ENCODE peak calls at places on chromosomes 11 and 22, in eight cellular contexts. G is PC-3, Q is testis, W is pancreas, E is BE2C, S is A549, N is AG10803, L is IMR-90. I is an unnamed sample.

GRCh38 chr11:1126491-1126926 is 31.2 kb upstream of the MUC5AC start:
- DNase-seq in G (no peak), Q (no peak), W (no peak), E (no peak), S (no peak), N (no peak), L (no peak), I (peak)

GRCh38 chr11:130945945-130946344 is 29.7 kb upstream of the SNX19 start:
- DNase-seq in G (peak), Q (peak), W (no peak), E (no peak), S (no peak), N (peak), L (peak), I (no peak)

GRCh38 chr11:58525037-58525614 is 17.2 kb upstream of the OR5B21 start:
- DNase-seq in G (no peak), Q (no peak), W (no peak), E (no peak), S (no peak), N (no peak), L (no peak), I (no peak)

GRCh38 chr11:1863352-1864215 is 10.7 kb downstream of the LSP1 start:
- DNase-seq in G (peak), Q (peak), W (peak), E (peak), S (peak), N (peak), L (peak), I (peak)

GRCh38 chr22:48198489-48199459 is 1436.3 kb downstream of the TBC1D22A start:
- DNase-seq in G (no peak), Q (no peak), W (no peak), E (no peak), S (no peak), N (no peak), L (no peak), I (no peak)

GRCh38 chr11:128487978-128488377 is 99.4 kb downstream of the ETS1 start:
- DNase-seq in G (no peak), Q (no peak), W (no peak), E (no peak), S (no peak), N (no peak), L (no peak), I (no peak)

GRCh38 chr11:134486704-134487103 is 74.7 kb upstream of the B3GAT1 start:
- DNase-seq in G (no peak), Q (no peak), W (no peak), E (no peak), S (no peak), N (no peak), L (no peak), I (no peak)

GRCh38 chr11:71481101-71481960 is 28.3 kb downstream of the NADSYN1 start:
- DNase-seq in G (peak), Q (no peak), W (no peak), E (no peak), S (no peak), N (no peak), L (no peak), I (no peak)

GRCh38 chr11:88421530-88421929 is 84.0 kb upstream of the CTSC start:
- DNase-seq in G (peak), Q (no peak), W (no peak), E (no peak), S (no peak), N (peak), L (peak), I (no peak)

GRCh38 chr11:96155627-96156378 is 187.2 kb downstream of the MAML2 start:
- DNase-seq in G (peak), Q (peak), W (peak), E (peak), S (peak), N (peak), L (peak), I (no peak)

GRCh38 chr11:117881217-117881616 is 4.8 kb upstream of the FXYD6 start:
- DNase-seq in G (no peak), Q (no peak), W (no peak), E (no peak), S (no peak), N (no peak), L (no peak), I (no peak)

GRCh38 chr11:119910650-119911049 is 181.7 kb upstream of the NECTIN1 start:
- DNase-seq in G (no peak), Q (no peak), W (no peak), E (no peak), S (no peak), N (no peak), L (no peak), I (no peak)

GRCh38 chr22:48806227-48806781 is 1021.4 kb downstream of the BRD1 start:
- DNase-seq in G (no peak), Q (no peak), W (peak), E (no peak), S (no peak), N (no peak), L (no peak), I (no peak)

GRCh38 chr11:110710520-110711381 is 1.5 kb downstream of the ARHGAP20 start:
- DNase-seq in G (no peak), Q (peak), W (peak), E (peak), S (no peak), N (no peak), L (peak), I (peak)

GRCh38 chr11:129804012-129804411 is 11.6 kb upstream of the TMEM45B start:
- DNase-seq in G (no peak), Q (no peak), W (no peak), E (no peak), S (no peak), N (no peak), L (no peak), I (no peak)

GRCh38 chr11:24267015-24267414 is 229.8 kb upstream of the LUZP2 start:
- DNase-seq in G (no peak), Q (no peak), W (no peak), E (peak), S (no peak), N (no peak), L (no peak), I (no peak)

GRCh38 chr11:88478136-88478785 is 140.7 kb upstream of the CTSC start:
- DNase-seq in G (no peak), Q (no peak), W (no peak), E (no peak), S (no peak), N (no peak), L (peak), I (no peak)

GRCh38 chr11:9787260-9787659 is 123.4 kb downstream of the SWAP70 start:
- DNase-seq in G (no peak), Q (no peak), W (no peak), E (no peak), S (no peak), N (peak), L (no peak), I (no peak)

GRCh38 chr11:18472587-18472986 is 16.9 kb downstream of the LDHAL6A start:
- DNase-seq in G (no peak), Q (no peak), W (no peak), E (no peak), S (no peak), N (no peak), L (no peak), I (no peak)

GRCh38 chr22:22937894-22938480 is 50.4 kb downstream of the IGLL5 start:
- DNase-seq in G (no peak), Q (no peak), W (no peak), E (no peak), S (no peak), N (no peak), L (no peak), I (no peak)

GRCh38 chr11:10651579-10652361 is 41.8 kb downstream of the IRAG1 start:
- DNase-seq in G (no peak), Q (no peak), W (no peak), E (no peak), S (no peak), N (no peak), L (no peak), I (no peak)

GRCh38 chr11:64801591-64802369 is 1.2 kb downstream of the MAP4K2 start:
- DNase-seq in G (no peak), Q (no peak), W (no peak), E (no peak), S (no peak), N (no peak), L (no peak), I (peak)

GRCh38 chr22:19043111-19044085 is 78.8 kb downstream of the DGCR2 start:
- DNase-seq in G (no peak), Q (no peak), W (no peak), E (no peak), S (no peak), N (peak), L (peak), I (no peak)

GRCh38 chr22:33792837-33793236 is 127.4 kb downstream of the LARGE1 start:
- DNase-seq in G (no peak), Q (no peak), W (no peak), E (no peak), S (no peak), N (peak), L (no peak), I (no peak)

GRCh38 chr11:46506486-46506808 is 87.4 kb downstream of the AMBRA1 start:
- DNase-seq in G (no peak), Q (no peak), W (no peak), E (no peak), S (no peak), N (no peak), L (no peak), I (no peak)

GRCh38 chr11:11416502-11416901 is 63.5 kb upstream of the CSNK2A3 start:
- DNase-seq in G (peak), Q (no peak), W (no peak), E (no peak), S (no peak), N (peak), L (peak), I (no peak)

GRCh38 chr11:134014502-134014901 is 54.4 kb upstream of the JAM3 start:
- DNase-seq in G (no peak), Q (peak), W (no peak), E (peak), S (no peak), N (no peak), L (no peak), I (peak)

GRCh38 chr11:45146072-45147016 is at the start of gene PRDM11:
- DNase-seq in G (peak), Q (peak), W (peak), E (peak), S (peak), N (peak), L (peak), I (peak)

GRCh38 chr11:67644042-67644441 is 4.5 kb upstream of the TBX10 start:
- DNase-seq in G (peak), Q (no peak), W (no peak), E (no peak), S (peak), N (no peak), L (no peak), I (no peak)

GRCh38 chr11:88345408-88345807 is 7.9 kb upstream of the CTSC start:
- DNase-seq in G (peak), Q (no peak), W (no peak), E (no peak), S (no peak), N (peak), L (peak), I (no peak)

GRCh38 chr11:134532921-134533421 is 120.9 kb upstream of the B3GAT1 start:
- DNase-seq in G (no peak), Q (peak), W (no peak), E (no peak), S (no peak), N (no peak), L (no peak), I (no peak)

GRCh38 chr22:49659281-49659923 is 168.3 kb downstream of the BRD1 start:
- DNase-seq in G (no peak), Q (no peak), W (no peak), E (no peak), S (no peak), N (no peak), L (no peak), I (no peak)

GRCh38 chr11:94295534-94295933 is 8.8 kb upstream of the IZUMO1R start:
- DNase-seq in G (peak), Q (no peak), W (no peak), E (no peak), S (no peak), N (no peak), L (no peak), I (no peak)

GRCh38 chr22:49764151-49764581 is 63.5 kb downstream of the BRD1 start:
- DNase-seq in G (no peak), Q (no peak), W (peak), E (peak), S (no peak), N (peak), L (no peak), I (no peak)

GRCh38 chr11:75801362-75802021 is 13.5 kb upstream of the UVRAG start:
- DNase-seq in G (no peak), Q (peak), W (peak), E (no peak), S (no peak), N (no peak), L (no peak), I (no peak)

GRCh38 chr11:104254347-104254746 is 90.4 kb upstream of the PDGFD start:
- DNase-seq in G (peak), Q (peak), W (peak), E (peak), S (no peak), N (no peak), L (no peak), I (peak)

GRCh38 chr11:103581680-103582265 is 454.7 kb upstream of the DDI1 start:
- DNase-seq in G (no peak), Q (no peak), W (no peak), E (no peak), S (no peak), N (no peak), L (peak), I (no peak)

GRCh38 chr11:72975778-72976520 is 161.7 kb downstream of the ATG16L2 start:
- DNase-seq in G (peak), Q (no peak), W (no peak), E (no peak), S (no peak), N (peak), L (peak), I (no peak)

GRCh38 chr11:37450613-37451012 is 852.6 kb upstream of the RAG2 start:
- DNase-seq in G (no peak), Q (no peak), W (no peak), E (no peak), S (no peak), N (no peak), L (peak), I (no peak)

GRCh38 chr11:61616443-61616842 is 35.6 kb upstream of the SYT7 start:
- DNase-seq in G (peak), Q (no peak), W (no peak), E (no peak), S (no peak), N (peak), L (peak), I (no peak)

GRCh38 chr11:61619827-61620226 is 39.0 kb upstream of the SYT7 start:
- DNase-seq in G (no peak), Q (no peak), W (no peak), E (no peak), S (no peak), N (no peak), L (no peak), I (no peak)

GRCh38 chr11:61618991-61619390 is 38.1 kb upstream of the SYT7 start:
- DNase-seq in G (no peak), Q (no peak), W (no peak), E (no peak), S (no peak), N (no peak), L (no peak), I (no peak)

GRCh38 chr11:61613711-61614254 is 32.9 kb upstream of the SYT7 start:
- DNase-seq in G (no peak), Q (no peak), W (no peak), E (no peak), S (no peak), N (no peak), L (no peak), I (no peak)

DNA sequence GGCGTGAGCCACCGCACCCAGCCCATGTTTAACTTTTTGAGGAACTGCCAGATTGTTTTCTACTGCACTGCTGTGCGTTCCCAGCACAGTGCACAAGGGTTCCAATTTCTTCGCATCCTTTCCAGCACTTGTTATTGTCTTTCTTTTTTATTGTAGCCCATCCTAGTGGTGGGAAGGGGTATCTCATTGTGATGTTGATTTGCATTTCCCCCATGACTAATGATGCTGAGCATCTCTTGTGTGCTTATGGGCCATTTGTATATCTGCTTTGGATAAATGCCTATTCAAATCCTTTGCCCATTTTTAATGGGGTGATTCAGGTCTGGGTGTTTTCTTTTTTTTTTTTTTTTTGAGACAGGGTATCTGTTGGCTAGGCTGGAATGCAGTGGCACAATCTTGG is 36.6 kb upstream of the SYT7 start:
- DNase-seq in G (peak), Q (no peak), W (no peak), E (no peak), S (no peak), N (no peak), L (peak), I (no peak)
- TF ChIP-seq CTCF in G (peak), Q (no peak), W (no peak), E (peak), S (no peak), N (peak), L (peak), I (peak)

DNA sequence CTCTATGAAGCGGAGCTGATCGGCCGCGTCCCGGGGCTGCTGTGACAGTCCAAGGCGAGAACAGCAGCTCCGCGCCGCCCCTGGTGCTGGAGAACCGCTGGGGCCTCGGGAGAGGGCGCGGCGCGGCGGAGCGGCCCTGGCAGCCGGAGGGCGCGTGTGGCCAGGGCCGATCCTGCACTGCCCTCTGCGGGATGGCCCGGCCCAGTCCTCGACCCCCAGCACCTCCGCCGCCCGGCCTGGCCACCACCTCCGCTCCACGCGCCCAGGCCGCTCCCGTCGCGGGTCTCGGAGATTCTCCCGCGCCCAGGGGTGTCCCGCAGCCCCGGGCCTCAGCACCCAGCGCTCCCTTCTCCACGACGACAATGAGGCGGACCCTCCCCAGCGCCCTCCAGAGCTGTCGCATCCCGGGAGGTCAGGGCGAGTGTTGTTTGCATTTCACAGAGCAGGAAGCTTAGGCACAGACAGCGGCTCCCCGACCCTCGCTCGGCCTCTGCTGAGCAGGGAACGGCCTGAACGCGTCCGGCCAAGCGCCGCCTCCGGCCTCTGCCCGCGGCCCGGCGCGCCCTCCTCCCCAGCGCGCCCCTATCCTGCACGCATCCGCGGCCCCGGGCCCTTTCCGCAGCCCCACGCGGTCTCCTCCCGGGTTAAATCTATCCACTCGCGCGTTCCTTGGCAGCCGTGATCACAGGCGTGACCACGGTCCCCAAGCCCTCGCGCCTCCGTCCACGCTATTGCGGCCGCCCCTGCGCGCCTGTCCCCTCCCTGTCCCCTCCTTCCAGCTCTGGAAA is 109.7 kb downstream of the WNT7B start:
- DNase-seq in G (no peak), Q (peak), W (peak), E (peak), S (no peak), N (peak), L (no peak), I (peak)
- TF ChIP-seq CTCF in G (no peak), Q (no peak), W (peak), E (peak), S (no peak), N (peak), L (peak), I (no peak)

GRCh38 chr22:24485608-24486007 is 9.5 kb upstream of the UPB1 start:
- DNase-seq in G (no peak), Q (no peak), W (no peak), E (peak), S (no peak), N (no peak), L (no peak), I (no peak)
- TF ChIP-seq CTCF in G (no peak), Q (peak), W (no peak), E (peak), S (peak), N (no peak), L (no peak), I (no peak)

GRCh38 chr22:43428005-43428485 is 16.2 kb downstream of the MPPED1 start:
- DNase-seq in G (no peak), Q (no peak), W (no peak), E (no peak), S (no peak), N (no peak), L (no peak), I (no peak)

GRCh38 chr22:43426816-43427215 is 15.0 kb downstream of the MPPED1 start:
- DNase-seq in G (no peak), Q (no peak), W (no peak), E (no peak), S (no peak), N (no peak), L (no peak), I (no peak)

GRCh38 chr22:43425976-43426785 is 14.4 kb downstream of the MPPED1 start:
- DNase-seq in G (no peak), Q (no peak), W (no peak), E (no peak), S (no peak), N (no peak), L (no peak), I (no peak)

GRCh38 chr22:43429426-43429825 is 17.6 kb downstream of the MPPED1 start:
- DNase-seq in G (no peak), Q (no peak), W (no peak), E (no peak), S (no peak), N (no peak), L (no peak), I (no peak)

DNA sequence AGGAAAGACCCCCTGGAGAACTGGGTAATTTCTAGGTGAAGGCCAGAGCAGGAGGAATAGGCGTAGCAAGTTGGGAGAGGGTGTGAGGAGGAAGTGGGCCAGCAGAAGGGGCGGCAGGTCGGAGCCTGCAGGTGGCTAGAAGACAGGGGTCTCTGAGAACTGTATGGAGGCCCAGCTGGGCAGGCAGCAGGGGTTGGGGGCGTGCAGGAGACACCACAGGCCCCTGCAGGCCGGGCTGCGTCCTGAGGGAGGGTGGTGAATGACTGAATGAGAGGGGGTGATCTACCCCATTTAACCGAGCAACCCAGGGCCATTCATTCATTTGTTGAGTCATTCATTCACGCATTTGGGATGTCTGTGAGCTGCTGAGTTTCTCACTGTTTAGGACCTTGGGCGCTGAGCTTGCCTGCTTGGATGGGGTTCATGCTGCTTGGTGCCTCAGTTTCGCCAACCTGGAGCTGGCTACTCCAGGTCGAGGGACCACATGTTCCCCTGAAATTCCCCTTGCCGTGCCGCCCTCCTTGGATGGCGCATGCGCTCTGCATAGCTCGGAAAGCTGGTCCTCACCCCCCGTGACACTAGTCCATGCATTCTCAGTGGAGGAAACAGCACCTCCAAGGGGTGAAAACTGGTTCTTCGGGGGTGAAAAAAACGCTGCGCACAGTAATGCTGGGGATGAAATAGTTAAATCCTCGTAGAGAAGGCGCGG is 15.6 kb downstream of the MPPED1 start:
- DNase-seq in G (no peak), Q (no peak), W (no peak), E (no peak), S (no peak), N (no peak), L (no peak), I (no peak)
- TF ChIP-seq CTCF in G (no peak), Q (no peak), W (no peak), E (peak), S (no peak), N (no peak), L (no peak), I (peak)

GRCh38 chr22:29584975-29585374 is 4.1 kb upstream of the NIPSNAP1 start:
- DNase-seq in G (no peak), Q (no peak), W (no peak), E (no peak), S (no peak), N (no peak), L (no peak), I (no peak)
- TF ChIP-seq CTCF in G (no peak), Q (no peak), W (no peak), E (no peak), S (no peak), N (no peak), L (no peak), I (no peak)

I was measured in endothelial cell.